ENCODE peak calls at places on chromosomes 11 and 22, in nine cellular contexts. G, A, H, S, X, F, P, N and L are unnamed samples.

GRCh38 chr11:35418282-35418846 is 994 bp downstream of the SLC1A2 start:
- DNase-seq in P (no peak), N (peak; percentile 5), H (no peak), F (no peak), S (no peak), X (no peak), A (no peak), G (no peak), L (no peak)

GRCh38 chr11:8315463-8315862 is 51.8 kb upstream of the LMO1 start:
- DNase-seq in S (no peak), X (no peak), G (no peak), H (peak; percentile 30), F (no peak), A (no peak), N (no peak), P (no peak), L (no peak)

GRCh38 chr11:121300313-121300971 is 7.9 kb downstream of the SC5D start:
- DNase-seq in G (no peak), H (no peak), S (no peak), X (no peak), P (no peak), A (no peak), F (no peak), N (no peak), L (no peak)

GRCh38 chr11:57324154-57324885 is 432 bp downstream of the TNKS1BP1 start:
- DNase-seq in X (peak; percentile 77), A (peak; percentile 33), F (peak; percentile 57), N (peak; percentile 53), H (peak; percentile 58), P (no peak), S (peak; percentile 80), G (no peak), L (peak; percentile 75)

GRCh38 chr22:30265851-30266444 is 703 bp downstream of the OSM start:
- DNase-seq in S (peak; percentile 79), G (peak; percentile 94), N (peak; percentile 94), F (peak; percentile 87), P (no peak), X (no peak), A (peak; percentile 68), H (no peak), L (no peak)

GRCh38 chr11:40391679-40392078 is 1067.8 kb downstream of the LRRC4C start:
- DNase-seq in G (no peak), H (no peak), N (no peak), F (no peak), X (no peak), P (no peak), A (no peak), S (no peak), L (no peak)

GRCh38 chr11:32326522-32326921 is 108.8 kb downstream of the WT1 start:
- DNase-seq in P (no peak), A (no peak), X (no peak), N (no peak), G (no peak), F (no peak), S (no peak), H (no peak), L (no peak)

GRCh38 chr11:12280838-12281565 is 96.4 kb upstream of the PARVA start:
- DNase-seq in P (no peak), S (no peak), F (no peak), N (peak; percentile 32), G (no peak), A (peak; percentile 22), X (no peak), H (no peak), L (no peak)

GRCh38 chr22:29470159-29470855 is 9.7 kb upstream of the NEFH start:
- DNase-seq in H (no peak), X (peak; percentile 37), P (no peak), A (peak; percentile 63), S (peak; percentile 82), G (no peak), N (peak; percentile 82), F (peak; percentile 80), L (peak; percentile 89)

GRCh38 chr11:111427471-111427912 is 48.4 kb upstream of the POU2AF1 start:
- DNase-seq in X (no peak), F (no peak), H (peak; percentile 50), G (no peak), S (no peak), N (no peak), A (no peak), P (no peak), L (no peak)

GRCh38 chr11:44886765-44887164 is 63.9 kb downstream of the TP53I11 start:
- DNase-seq in H (no peak), N (no peak), A (no peak), G (no peak), X (no peak), F (no peak), P (no peak), S (no peak), L (no peak)

GRCh38 chr11:17703951-17704350 is 15.4 kb upstream of the MYOD1 start:
- DNase-seq in H (no peak), G (peak; percentile 6), P (no peak), X (no peak), A (no peak), S (no peak), F (no peak), N (no peak), L (no peak)

GRCh38 chr11:12692238-12693074 is 18.2 kb downstream of the TEAD1 start:
- DNase-seq in N (no peak), A (peak; percentile 93), S (peak; percentile 89), X (peak; percentile 93), H (peak; percentile 78), P (no peak), F (no peak), G (no peak), L (no peak)

GRCh38 chr11:119056397-119056999 is 507 bp downstream of the HYOU1 start:
- DNase-seq in N (peak; percentile 51), F (peak; percentile 39), X (peak; percentile 59), S (peak; percentile 64), P (peak; percentile 31), H (peak; percentile 47), G (no peak), A (peak; percentile 62), L (peak; percentile 44)

GRCh38 chr22:43957871-43958270 is 2.6 kb downstream of the SAMM50 start:
- DNase-seq in A (no peak), H (no peak), N (no peak), F (no peak), P (no peak), S (no peak), X (no peak), G (no peak), L (no peak)

DNA sequence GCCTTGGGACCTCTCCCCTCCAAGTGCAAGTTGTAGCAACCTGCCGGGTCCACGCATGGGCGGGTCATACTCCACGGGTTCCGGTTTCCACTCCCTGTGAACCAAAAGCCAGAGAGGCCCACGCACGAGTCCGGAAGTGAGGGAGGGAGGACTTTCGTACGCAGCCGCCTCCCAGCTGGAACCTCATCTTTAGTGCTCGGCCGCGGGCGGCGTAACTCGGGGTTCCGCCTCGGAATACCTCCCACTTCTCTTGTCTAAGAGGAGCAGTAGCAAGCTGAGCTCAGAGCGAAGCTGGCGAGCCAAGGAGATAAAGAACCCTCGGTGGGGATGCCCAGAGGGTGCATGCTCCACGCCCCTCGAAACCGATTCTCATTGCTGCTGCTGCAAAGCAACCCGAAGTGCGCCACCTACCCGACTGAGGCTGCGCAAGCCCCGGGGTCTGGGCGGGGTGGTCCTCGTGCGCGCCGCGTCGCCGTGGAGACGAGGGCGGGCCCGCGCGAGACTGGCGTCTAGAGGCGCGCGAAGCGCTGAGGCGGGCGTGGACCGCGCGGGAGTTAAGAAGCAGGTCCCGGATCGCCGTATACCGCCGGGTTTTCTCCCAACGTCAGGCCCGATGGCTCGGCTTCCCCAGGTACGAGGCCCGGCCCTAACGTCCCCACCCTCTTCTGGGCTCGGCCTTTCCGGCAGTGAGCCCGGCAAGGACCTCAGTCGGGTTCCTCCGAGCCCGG is at the start of gene SFI1:
- DNase-seq in H (peak; percentile 96), F (peak; percentile 92), N (peak; percentile 97), P (peak; percentile 56), S (peak; percentile 95), G (peak; percentile 90), A (peak; percentile 92), X (peak; percentile 92), L (peak; percentile 89)
- TF ChIP-seq CTCF in H (peak; percentile 45), F (peak; percentile 39), N (peak; percentile 24), P (peak; percentile 47), S (peak; percentile 23), G (no peak), A (peak; percentile 29), X (peak; percentile 50), L (no peak)

GRCh38 chr22:20758688-20759087 is 15.2 kb upstream of the SERPIND1 start:
- DNase-seq in H (no peak), X (no peak), F (no peak), P (no peak), N (no peak), S (no peak), A (no peak), G (no peak), L (no peak)
- TF ChIP-seq CTCF in H (peak; percentile 11), X (no peak), F (no peak), P (peak; percentile 26), N (no peak), S (no peak), A (no peak), G (no peak), L (no peak)

GRCh38 chr11:134728186-134728585 is 316.1 kb upstream of the B3GAT1 start:
- DNase-seq in P (no peak), G (no peak), N (no peak), A (no peak), F (no peak), S (no peak), X (no peak), H (no peak), L (no peak)

GRCh38 chr11:134727636-134728035 is 315.6 kb upstream of the B3GAT1 start:
- DNase-seq in X (no peak), A (no peak), N (no peak), H (no peak), S (no peak), P (no peak), F (no peak), G (no peak), L (no peak)

GRCh38 chr11:134725939-134726639 is 314.0 kb upstream of the B3GAT1 start:
- DNase-seq in N (no peak), G (no peak), P (no peak), F (no peak), A (peak; percentile 48), H (no peak), X (no peak), S (no peak), L (peak; percentile 30)

GRCh38 chr11:134725211-134725610 is 313.2 kb upstream of the B3GAT1 start:
- DNase-seq in S (no peak), X (no peak), A (no peak), N (no peak), P (no peak), F (no peak), G (no peak), H (no peak), L (no peak)

DNA sequence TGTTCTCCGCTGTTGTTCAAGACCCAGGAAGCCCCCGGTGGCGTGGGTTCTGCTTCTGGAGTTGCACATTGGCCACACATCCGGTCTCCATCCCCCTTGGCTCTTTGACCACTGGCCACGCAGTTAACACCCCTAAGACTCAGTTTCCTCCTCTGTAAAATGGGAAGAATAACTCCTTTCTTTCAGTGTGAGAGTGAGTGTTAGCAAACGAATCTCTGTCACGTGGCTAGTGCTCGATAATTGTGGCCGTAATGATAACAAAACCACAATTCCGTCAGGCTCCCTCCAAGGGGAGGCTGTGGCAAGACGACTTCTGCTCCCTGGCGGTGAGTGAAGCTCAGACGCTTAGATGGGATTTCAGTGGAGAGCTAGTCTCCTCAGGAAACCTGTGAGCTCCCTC is 315.2 kb upstream of the B3GAT1 start:
- DNase-seq in S (no peak), X (no peak), H (no peak), P (no peak), G (no peak), N (no peak), F (no peak), A (no peak), L (no peak)
- TF ChIP-seq CTCF in S (no peak), X (no peak), H (no peak), P (no peak), G (no peak), N (no peak), F (no peak), A (no peak), L (no peak)

GRCh38 chr11:107017433-107018227 is 646 bp downstream of the GUCY1A2 start:
- DNase-seq in G (no peak), X (peak; percentile 61), N (peak; percentile 22), H (peak; percentile 57), F (peak; percentile 46), P (no peak), S (peak; percentile 56), A (no peak), L (peak; percentile 66)
- TF ChIP-seq CTCF in G (peak; percentile 19), X (no peak), N (peak; percentile 55), H (peak; percentile 42), F (peak; percentile 60), P (peak; percentile 62), S (peak; percentile 24), A (peak; percentile 25), L (peak; percentile 62)